ENCODE peak calls at places on chromosome 1, in nine cellular contexts. B is memory B cell, Y is iPS-NIHi11, F is iPS DF 19.7, X is psoas muscle, Z is HT1080, D is GM10248, G is brain microvascular endothelial cell, U is astrocyte of the spinal cord. A is an unnamed sample.
A peak's percentile ranks its signal among the peaks of the same experiment; 100 is the strongest.

GRCh38 chr1:109785446-109786106 is 21.9 kb upstream of the EPS8L3 start:
- DNase-seq in B (no peak), Y (no peak), F (no peak), X (peak; percentile 29), Z (no peak), D (no peak), G (no peak), U (no peak), A (no peak)

GRCh38 chr1:247357781-247358211 is 26.1 kb upstream of the ZNF496 start:
- DNase-seq in B (no peak), Y (no peak), F (no peak), X (no peak), Z (no peak), D (peak; percentile 47), G (peak; percentile 80), U (no peak), A (no peak)

GRCh38 chr1:50852889-50853288 is 107.2 kb downstream of the FAF1 start:
- DNase-seq in B (no peak), Y (no peak), F (no peak), X (no peak), Z (no peak), D (no peak), G (no peak), U (no peak), A (no peak)

GRCh38 chr1:206442101-206442500 is 28.2 kb upstream of the IKBKE start:
- DNase-seq in B (no peak), Y (no peak), F (no peak), X (no peak), Z (peak; percentile 78), D (no peak), G (peak; percentile 38), U (peak; percentile 60), A (no peak)

GRCh38 chr1:94927405-94928175 is 680 bp upstream of the CNN3 start:
- DNase-seq in B (no peak), Y (no peak), F (no peak), X (no peak), Z (peak; percentile 38), D (no peak), G (peak; percentile 51), U (peak; percentile 70), A (peak; percentile 43)

GRCh38 chr1:201703646-201704438 is 125.1 kb upstream of the IPO9 start:
- DNase-seq in B (peak; percentile 54), Y (peak; percentile 94), F (no peak), X (peak; percentile 91), Z (peak; percentile 81), D (peak; percentile 86), G (peak; percentile 60), U (peak; percentile 81), A (peak; percentile 76)

GRCh38 chr1:79692519-79692918 is 686.0 kb upstream of the ADGRL4 start:
- DNase-seq in B (no peak), Y (no peak), F (no peak), X (no peak), Z (no peak), D (no peak), G (no peak), U (no peak), A (no peak)

GRCh38 chr1:7220712-7221252 is 435.5 kb downstream of the CAMTA1 start:
- DNase-seq in B (no peak), Y (no peak), F (no peak), X (no peak), Z (no peak), D (no peak), G (no peak), U (no peak), A (no peak)

GRCh38 chr1:224795591-224795990 is 133.9 kb upstream of the DNAH14 start:
- DNase-seq in B (no peak), Y (no peak), F (no peak), X (no peak), Z (no peak), D (no peak), G (no peak), U (no peak), A (no peak)

GRCh38 chr1:221543529-221544120 is 198.3 kb downstream of the DUSP10 start:
- DNase-seq in B (no peak), Y (peak; percentile 45), F (no peak), X (no peak), Z (peak; percentile 10), D (peak; percentile 27), G (peak; percentile 18), U (peak; percentile 49), A (no peak)

GRCh38 chr1:184890539-184890973 is 83.8 kb downstream of the NIBAN1 start:
- DNase-seq in B (no peak), Y (no peak), F (no peak), X (no peak), Z (peak; percentile 77), D (no peak), G (peak; percentile 53), U (peak; percentile 46), A (no peak)

GRCh38 chr1:19775317-19775716 is 24.4 kb downstream of the TMCO4 start:
- DNase-seq in B (no peak), Y (no peak), F (no peak), X (no peak), Z (no peak), D (no peak), G (no peak), U (no peak), A (no peak)

GRCh38 chr1:47725000-47725731 is 272.0 kb downstream of the TRABD2B start:
- DNase-seq in B (no peak), Y (peak; percentile 84), F (no peak), X (no peak), Z (no peak), D (no peak), G (no peak), U (no peak), A (no peak)

GRCh38 chr1:204420039-204421004 is 8.7 kb upstream of the PPP1R15B start:
- DNase-seq in B (no peak), Y (no peak), F (no peak), X (no peak), Z (no peak), D (no peak), G (no peak), U (no peak), A (no peak)

GRCh38 chr1:166087734-166088571 is 78.8 kb downstream of the FAM78B start:
- DNase-seq in B (no peak), Y (no peak), F (no peak), X (no peak), Z (no peak), D (no peak), G (no peak), U (no peak), A (no peak)

GRCh38 chr1:173475564-173476196 is 1.5 kb upstream of the PRDX6 start:
- DNase-seq in B (no peak), Y (no peak), F (no peak), X (no peak), Z (peak; percentile 58), D (no peak), G (peak; percentile 78), U (peak; percentile 75), A (no peak)

GRCh38 chr1:42970143-42970542 is 11.5 kb upstream of the SLC2A1 start:
- DNase-seq in B (no peak), Y (no peak), F (no peak), X (no peak), Z (no peak), D (no peak), G (no peak), U (no peak), A (no peak)

GRCh38 chr1:224168859-224169380 is 14.1 kb upstream of the DEGS1 start:
- DNase-seq in B (peak; percentile 58), Y (no peak), F (no peak), X (no peak), Z (peak; percentile 97), D (peak; percentile 66), G (peak; percentile 91), U (peak; percentile 94), A (no peak)

GRCh38 chr1:27066313-27066630 is 53.6 kb upstream of the TENT5B start:
- DNase-seq in B (no peak), Y (no peak), F (no peak), X (no peak), Z (no peak), D (no peak), G (no peak), U (no peak), A (no peak)

GRCh38 chr1:169240449-169241242 is 127.0 kb downstream of the NME7 start:
- DNase-seq in B (no peak), Y (no peak), F (no peak), X (no peak), Z (no peak), D (no peak), G (no peak), U (no peak), A (peak; percentile 2)

GRCh38 chr1:201946224-201946908 is at the start of gene LMOD1:
- DNase-seq in B (no peak), Y (peak; percentile 89), F (peak; percentile 60), X (peak; percentile 92), Z (peak; percentile 71), D (no peak), G (peak; percentile 93), U (peak; percentile 86), A (peak; percentile 26)